ENCODE peak calls at places on chromosomes 16 and 17, in five cellular contexts. Z is esophagus squamous epithelium, S is HS-5, Q is K562, J is mammary epithelial cell. D is an unnamed sample.

GRCh38 chr17:48283390-48283789 is 146.6 kb downstream of the SKAP1 start:
- DNase-seq in J (no peak), S (no peak), Z (no peak), Q (no peak), D (no peak)

GRCh38 chr16:50902457-50902856 is 160.6 kb downstream of the CYLD start:
- DNase-seq in S (no peak), J (no peak), Q (no peak), Z (no peak), D (peak)

GRCh38 chr17:64411999-64412771 is 21.5 kb upstream of the PECAM1 start:
- DNase-seq in S (no peak), J (no peak), Q (peak), Z (no peak), D (peak)

GRCh38 chr17:82689077-82689476 is 9.4 kb downstream of the RAB40B start:
- DNase-seq in J (no peak), Q (no peak), S (no peak), Z (no peak), D (no peak)

GRCh38 chr17:76935331-76935730 is 67.1 kb downstream of the MGAT5B start:
- DNase-seq in S (peak), J (peak), Z (no peak), Q (no peak), D (no peak)

GRCh38 chr17:80388601-80389000 is 26.4 kb upstream of the ENDOV start:
- DNase-seq in J (no peak), S (no peak), Q (no peak), Z (no peak), D (no peak)

GRCh38 chr17:83010323-83011200 is 68.8 kb upstream of the METRNL start:
- DNase-seq in Z (no peak), Q (no peak), S (no peak), J (no peak), D (no peak)

GRCh38 chr17:9522074-9522473 is 53.5 kb downstream of the STX8 start:
- DNase-seq in Q (no peak), S (no peak), Z (no peak), J (peak), D (peak)

GRCh38 chr17:56594528-56595418 is 1.3 kb downstream of the NOG start:
- DNase-seq in J (peak), S (no peak), Q (no peak), Z (no peak), D (no peak)

GRCh38 chr16:48533931-48534330 is 76.0 kb downstream of the N4BP1 start:
- DNase-seq in S (no peak), Z (no peak), J (no peak), Q (no peak), D (no peak)

GRCh38 chr16:51657844-51658243 is 506.8 kb upstream of the SALL1 start:
- DNase-seq in J (no peak), Z (no peak), S (no peak), Q (no peak), D (no peak)

GRCh38 chr17:16106161-16106891 is 106.7 kb downstream of the TTC19 start:
- DNase-seq in Q (no peak), J (no peak), S (no peak), Z (no peak), D (no peak)

GRCh38 chr16:20763461-20764232 is at the start of gene ACSM3:
- DNase-seq in J (peak), S (peak), Q (peak), Z (no peak), D (peak)

GRCh38 chr17:44014133-44014436 is 678 bp downstream of the TMEM101 start:
- DNase-seq in S (no peak), Q (no peak), J (no peak), Z (no peak), D (no peak)

GRCh38 chr17:40563371-40564052 is 1.8 kb downstream of the CCR7 start:
- DNase-seq in Z (no peak), J (no peak), S (no peak), Q (no peak), D (no peak)

GRCh38 chr17:48915459-48916282 is 7.5 kb downstream of the UBE2Z start:
- DNase-seq in J (peak), S (peak), Z (no peak), Q (no peak), D (no peak)

GRCh38 chr17:63974594-63975192 is 2.0 kb upstream of the SCN4A start:
- DNase-seq in Z (no peak), J (peak), S (peak), Q (no peak), D (no peak)

GRCh38 chr16:17133851-17134250 is 336.9 kb downstream of the XYLT1 start:
- DNase-seq in Z (no peak), Q (no peak), S (no peak), J (no peak), D (no peak)

GRCh38 chr16:30437511-30438046 is 7.7 kb upstream of the DCTPP1 start:
- DNase-seq in Z (no peak), Q (no peak), J (no peak), S (no peak), D (no peak)

GRCh38 chr16:46854846-46855245 is 23.9 kb upstream of the C16orf87 start:
- DNase-seq in Q (no peak), J (no peak), Z (no peak), S (no peak), D (no peak)

D was measured in OCI-LY7.